ENCODE peak calls at places on chromosomes 16 and 17, in four cellular contexts. F is left lung; M is activated CD4-positive, alpha-beta T cell treated with anti-CD3 and anti-CD28 coated beads for 36 hours; C is activated CD8-positive, alpha-beta T cell treated with anti-CD3 and anti-CD28 coated beads, Interleukin-2, amount 10 ng/mL, durations not matched to agents 7 days and 5 days. G is an unnamed sample.

GRCh38 chr16:11586856-11587642 is at the start of gene LITAF:
- ATAC-seq in C (peak), F (peak), M (peak), G (peak)

GRCh38 chr17:56785997-56786680 is 47.6 kb downstream of the C17orf67 start:
- ATAC-seq in M (no peak), F (no peak), C (no peak), G (no peak)

GRCh38 chr16:79264237-79265104 is 336.1 kb downstream of the MAF start:
- ATAC-seq in F (peak), C (no peak), M (no peak), G (no peak)

GRCh38 chr17:60599220-60599619 is 773 bp upstream of the PPM1D start:
- ATAC-seq in F (no peak), C (peak), M (peak), G (peak)

GRCh38 chr17:66850692-66851091 is 15.8 kb downstream of the CACNG5 start:
- ATAC-seq in C (no peak), F (no peak), M (no peak), G (no peak)

GRCh38 chr17:73215414-73215813 is 22.6 kb downstream of the COG1 start:
- ATAC-seq in M (peak), C (no peak), F (peak), G (no peak)

GRCh38 chr17:19332371-19333131 is 30.0 kb downstream of the B9D1 start:
- ATAC-seq in M (peak), F (no peak), C (no peak), G (peak)

GRCh38 chr16:65574311-65574966 is 452.6 kb upstream of the CDH11 start:
- ATAC-seq in C (no peak), M (no peak), F (no peak), G (no peak)

GRCh38 chr17:47864791-47865216 is 13.8 kb upstream of the SP6 start:
- ATAC-seq in F (no peak), M (peak), C (no peak), G (peak)

GRCh38 chr17:17381438-17382059 is 78.4 kb downstream of the NT5M start:
- ATAC-seq in F (no peak), C (no peak), M (no peak), G (no peak)

GRCh38 chr17:9971991-9972390 is 66.9 kb upstream of the RCVRN start:
- ATAC-seq in C (no peak), M (no peak), F (peak), G (no peak)

GRCh38 chr16:2787961-2788360 is 601 bp upstream of the PRSS33 start:
- ATAC-seq in M (no peak), F (no peak), C (no peak), G (no peak)

GRCh38 chr17:64546716-64547115 is 39.9 kb downstream of the CEP95 start:
- ATAC-seq in C (no peak), F (no peak), M (no peak), G (no peak)

GRCh38 chr16:62036101-62036806 is at the start of gene CDH8:
- ATAC-seq in F (peak), M (no peak), C (no peak), G (no peak)

GRCh38 chr17:10069301-10069700 is 129.1 kb downstream of the GAS7 start:
- ATAC-seq in M (no peak), F (peak), C (no peak), G (no peak)

GRCh38 chr17:64736804-64737492 is 74.8 kb upstream of the SMURF2 start:
- ATAC-seq in M (peak), C (peak), F (peak), G (peak)

GRCh38 chr17:321386-321941 is 31.1 kb downstream of the RPH3AL start:
- ATAC-seq in F (no peak), C (no peak), M (no peak), G (no peak)

GRCh38 chr17:2011421-2012371 is 13.4 kb downstream of the RTN4RL1 start:
- ATAC-seq in C (no peak), M (no peak), F (peak), G (no peak)

GRCh38 chr16:15770512-15770911 is 86.3 kb downstream of the MYH11 start:
- ATAC-seq in C (no peak), M (no peak), F (no peak), G (no peak)

GRCh38 chr16:84085271-84085667 is 31.5 kb downstream of the MBTPS1 start:
- ATAC-seq in M (no peak), C (no peak), F (no peak), G (no peak)

GRCh38 chr17:82036634-82037112 is 824 bp downstream of the DCXR start:
- ATAC-seq in F (no peak), C (no peak), M (no peak), G (no peak)

GRCh38 chr17:3794890-3795757 is 5.9 kb downstream of the ITGAE start:
- ATAC-seq in M (peak), F (no peak), C (peak), G (peak)

GRCh38 chr17:49817993-49818392 is 29.5 kb downstream of the KAT7 start:
- ATAC-seq in M (peak), C (peak), F (no peak), G (peak)

GRCh38 chr17:6969323-6969726 is 26.5 kb upstream of the ALOX12 start:
- ATAC-seq in M (peak), C (no peak), F (no peak), G (peak)

GRCh38 chr16:71440669-71441347 is 1.0 kb downstream of the TLE7 start:
- ATAC-seq in C (no peak), M (peak), F (no peak), G (no peak)

GRCh38 chr16:11901091-11901490 is 14.7 kb downstream of the GSPT1 start:
- ATAC-seq in C (no peak), F (peak), M (peak), G (peak)

GRCh38 chr17:21061158-21061835 is 18.5 kb upstream of the USP22 start:
- ATAC-seq in F (no peak), M (no peak), C (no peak), G (no peak)

GRCh38 chr17:34998205-34998604 is 17.9 kb downstream of the LIG3 start:
- ATAC-seq in M (peak), F (peak), C (peak), G (peak)

GRCh38 chr17:63516910-63517824 is 6.0 kb upstream of the KCNH6 start:
- ATAC-seq in M (peak), F (no peak), C (no peak), G (peak)

GRCh38 chr17:76584427-76585047 is 1.1 kb downstream of the ST6GALNAC2 start:
- ATAC-seq in C (no peak), F (peak), M (no peak), G (no peak)

GRCh38 chr16:48948911-48949310 is 332.7 kb downstream of the CBLN1 start:
- ATAC-seq in M (no peak), F (no peak), C (no peak), G (no peak)

GRCh38 chr17:81734405-81735055 is 22.4 kb downstream of the SLC25A10 start:
- ATAC-seq in F (no peak), M (no peak), C (no peak), G (no peak)

GRCh38 chr17:16073845-16074244 is 74.2 kb downstream of the TTC19 start:
- ATAC-seq in M (no peak), F (no peak), C (no peak), G (no peak)

GRCh38 chr16:14320406-14320805 is 249.3 kb downstream of the MRTFB start:
- ATAC-seq in M (no peak), C (no peak), F (no peak), G (no peak)